ENCODE peak calls at places on chromosome 22, in eight cellular contexts. H is activated naive CD8-positive, alpha-beta T cell treated with anti-CD3 and anti-CD28 coated beads, Interleukin-2, amount 50 U/mL, for 24 hours; W is stimulated activated CD4-positive, alpha-beta T cell treated with anti-CD3 and anti-CD28 coated beads, Interleukin-2, amount 100 ng/mL, for 48 hours; P is fibroblast of pulmonary artery; N is activated CD4-positive, alpha-beta T cell treated with anti-CD3 and anti-CD28 coated beads, Interleukin-2, amount 10 ng/mL, durations not matched to agents 7 days and 5 days; I is RWPE1; E is activated T-cell treated with anti-CD3 and anti-CD28 coated beads for 1 hour; A is GM12891. V is an unnamed sample.

GRCh38 chr22:22935546-22936157 is 48.0 kb downstream of the IGLL5 start:
- DNase-seq in H (peak; percentile 50), W (no peak), P (no peak), N (no peak), I (no peak), E (no peak), A (peak; percentile 94), V (no peak)

GRCh38 chr22:45305456-45306065 is 4.2 kb upstream of the FAM118A start:
- DNase-seq in H (no peak), W (no peak), P (no peak), N (no peak), I (no peak), E (no peak), A (no peak), V (no peak)

GRCh38 chr22:43209523-43209890 is 22.6 kb upstream of the TTLL12 start:
- DNase-seq in H (no peak), W (no peak), P (no peak), N (no peak), I (no peak), E (no peak), A (no peak), V (no peak)

GRCh38 chr22:43411981-43412807 is at the start of gene MPPED1:
- DNase-seq in H (no peak), W (no peak), P (no peak), N (no peak), I (no peak), E (no peak), A (no peak), V (no peak)

GRCh38 chr22:49019737-49020136 is 807.9 kb downstream of the BRD1 start:
- DNase-seq in H (no peak), W (no peak), P (no peak), N (no peak), I (no peak), E (no peak), A (no peak), V (no peak)

GRCh38 chr22:29702931-29703594 is 16.7 kb upstream of the CABP7 start:
- DNase-seq in H (no peak), W (no peak), P (no peak), N (no peak), I (no peak), E (no peak), A (no peak), V (no peak)

GRCh38 chr22:22746963-22747933 is 102.8 kb downstream of the GGTLC2 start:
- DNase-seq in H (no peak), W (no peak), P (no peak), N (no peak), I (no peak), E (no peak), A (no peak), V (no peak)

GRCh38 chr22:19150482-19151328 is 613 bp upstream of the GSC2 start:
- DNase-seq in H (no peak), W (no peak), P (no peak), N (no peak), I (no peak), E (no peak), A (no peak), V (no peak)

GRCh38 chr22:30121988-30122387 is 41.7 kb downstream of the HORMAD2 start:
- DNase-seq in H (no peak), W (no peak), P (no peak), N (no peak), I (no peak), E (no peak), A (peak; percentile 2), V (no peak)

GRCh38 chr22:17988800-17989513 is 35.4 kb downstream of the MICAL3 start:
- DNase-seq in H (no peak), W (no peak), P (no peak), N (no peak), I (no peak), E (no peak), A (no peak), V (no peak)

GRCh38 chr22:21444701-21445436 is 22.3 kb upstream of the TMEM191C start:
- DNase-seq in H (no peak), W (no peak), P (no peak), N (peak; percentile 4), I (no peak), E (no peak), A (no peak), V (peak; percentile 16)

GRCh38 chr22:46563381-46564083 is 26.1 kb upstream of the CELSR1 start:
- DNase-seq in H (peak; percentile 86), W (peak; percentile 83), P (peak; percentile 62), N (peak; percentile 82), I (peak; percentile 59), E (peak; percentile 71), A (peak; percentile 90), V (no peak)

GRCh38 chr22:47292546-47293320 is 530.3 kb downstream of the TBC1D22A start:
- DNase-seq in H (no peak), W (no peak), P (peak; percentile 22), N (no peak), I (no peak), E (no peak), A (no peak), V (no peak)

GRCh38 chr22:42553475-42554361 is at the start of gene SERHL2:
- DNase-seq in H (peak; percentile 96), W (peak; percentile 77), P (peak; percentile 71), N (peak; percentile 86), I (peak; percentile 72), E (peak; percentile 71), A (peak; percentile 86), V (peak; percentile 66)

GRCh38 chr22:36469094-36469710 is 12.2 kb downstream of the TXN2 start:
- DNase-seq in H (no peak), W (no peak), P (no peak), N (no peak), I (no peak), E (no peak), A (no peak), V (no peak)

GRCh38 chr22:48923909-48924475 is 903.7 kb downstream of the BRD1 start:
- DNase-seq in H (no peak), W (no peak), P (no peak), N (no peak), I (no peak), E (no peak), A (no peak), V (no peak)

GRCh38 chr22:27726726-27727449 is 74.7 kb downstream of the MN1 start:
- DNase-seq in H (no peak), W (no peak), P (peak; percentile 93), N (no peak), I (peak; percentile 59), E (no peak), A (no peak), V (no peak)

GRCh38 chr22:36671398-36671797 is 32.2 kb downstream of the CACNG2 start:
- DNase-seq in H (no peak), W (no peak), P (no peak), N (no peak), I (no peak), E (no peak), A (no peak), V (no peak)

GRCh38 chr22:21807545-21807944 is 59.9 kb downstream of the MAPK1 start:
- DNase-seq in H (no peak), W (no peak), P (peak; percentile 27), N (no peak), I (no peak), E (no peak), A (no peak), V (no peak)

GRCh38 chr22:48660795-48661740 is 1166.6 kb downstream of the BRD1 start:
- DNase-seq in H (no peak), W (no peak), P (no peak), N (no peak), I (no peak), E (no peak), A (no peak), V (no peak)

GRCh38 chr22:35631597-35631996 is 14.5 kb upstream of the MB start:
- DNase-seq in H (peak; percentile 47), W (peak; percentile 32), P (peak; percentile 56), N (no peak), I (no peak), E (no peak), A (peak; percentile 37), V (no peak)

GRCh38 chr22:41603873-41604332 is 14.3 kb upstream of the PMM1 start:
- DNase-seq in H (peak; percentile 65), W (peak; percentile 44), P (no peak), N (peak; percentile 80), I (no peak), E (peak; percentile 6), A (peak; percentile 54), V (peak; percentile 24)

GRCh38 chr22:50576070-50576469 is 2.2 kb downstream of the CPT1B start:
- DNase-seq in H (no peak), W (no peak), P (peak; percentile 71), N (no peak), I (no peak), E (no peak), A (no peak), V (no peak)

GRCh38 chr22:30921108-30921507 is 47.5 kb downstream of the MORC2 start:
- DNase-seq in H (no peak), W (no peak), P (no peak), N (no peak), I (peak; percentile 9), E (no peak), A (no peak), V (no peak)

GRCh38 chr22:48574776-48575566 is 1252.7 kb downstream of the BRD1 start:
- DNase-seq in H (peak; percentile 56), W (peak; percentile 37), P (peak; percentile 3), N (no peak), I (no peak), E (no peak), A (peak; percentile 79), V (peak; percentile 10)